ENCODE peak calls at places on chromosomes 7 and 10, in four cellular contexts. One of them, this sample, is unnamed.

GRCh38 chr7:157870644-157871290 is 534.0 kb downstream of the DNAJB6 start:
- DNase-seq in H9: no peak
- DNase-seq in mesendoderm: no peak
- DNase-seq in IMR-90: no peak
- DNase-seq in this sample: no peak

GRCh38 chr7:149237502-149237901 is 1.9 kb upstream of the ZNF212 start:
- DNase-seq in mesendoderm: no peak
- DNase-seq in H9: no peak
- DNase-seq in IMR-90: no peak
- DNase-seq in this sample: no peak

GRCh38 chr7:63096141-63096540 is 902.5 kb upstream of the ZNF722 start:
- DNase-seq in IMR-90: no peak
- DNase-seq in mesendoderm: no peak
- DNase-seq in H9: no peak
- DNase-seq in this sample: no peak

GRCh38 chr7:100921039-100921438 is 25.4 kb upstream of the ACHE start:
- DNase-seq in mesendoderm: no peak
- DNase-seq in H9: peak
- DNase-seq in IMR-90: no peak
- DNase-seq in this sample: no peak

GRCh38 chr10:30591249-30591670 is 38.3 kb downstream of the LYZL2 start:
- DNase-seq in IMR-90: peak
- DNase-seq in mesendoderm: peak
- DNase-seq in H9: peak
- DNase-seq in this sample: no peak

GRCh38 chr10:78718032-78718572 is 350.7 kb upstream of the ZMIZ1 start:
- DNase-seq in IMR-90: peak
- DNase-seq in H9: no peak
- DNase-seq in mesendoderm: no peak
- DNase-seq in this sample: no peak

GRCh38 chr10:31707578-31708411 is 220.8 kb downstream of the ARHGAP12 start:
- DNase-seq in H9: peak
- DNase-seq in IMR-90: peak
- DNase-seq in mesendoderm: peak
- DNase-seq in this sample: no peak

GRCh38 chr7:151137076-151137611 is 30.4 kb downstream of the GBX1 start:
- DNase-seq in IMR-90: no peak
- DNase-seq in mesendoderm: peak
- DNase-seq in H9: no peak
- DNase-seq in this sample: no peak

GRCh38 chr7:102966450-102966849 is 53.6 kb downstream of the LRRC17 start:
- DNase-seq in H9: no peak
- DNase-seq in IMR-90: no peak
- DNase-seq in mesendoderm: no peak
- DNase-seq in this sample: no peak

GRCh38 chr7:116641551-116642153 is 30.3 kb upstream of the MET start:
- DNase-seq in mesendoderm: no peak
- DNase-seq in H9: no peak
- DNase-seq in IMR-90: no peak
- DNase-seq in this sample: no peak

GRCh38 chr10:121594623-121595320 is 3.5 kb downstream of the FGFR2 start:
- DNase-seq in IMR-90: no peak
- DNase-seq in mesendoderm: no peak
- DNase-seq in H9: no peak
- DNase-seq in this sample: no peak

GRCh38 chr7:22627136-22627535 is 99.9 kb upstream of the IL6 start:
- DNase-seq in IMR-90: peak
- DNase-seq in H9: no peak
- DNase-seq in mesendoderm: no peak
- DNase-seq in this sample: no peak

GRCh38 chr10:132371641-132372081 is 25.3 kb upstream of the PWWP2B start:
- DNase-seq in mesendoderm: no peak
- DNase-seq in IMR-90: no peak
- DNase-seq in H9: no peak
- DNase-seq in this sample: no peak

GRCh38 chr7:38217672-38218071 is 39.6 kb downstream of the STARD3NL start:
- DNase-seq in mesendoderm: no peak
- DNase-seq in IMR-90: no peak
- DNase-seq in H9: no peak
- DNase-seq in this sample: no peak

GRCh38 chr10:34413214-34413613 is 401.9 kb downstream of the PARD3 start:
- DNase-seq in mesendoderm: peak
- DNase-seq in H9: no peak
- DNase-seq in IMR-90: no peak
- DNase-seq in this sample: no peak

GRCh38 chr10:98339790-98340189 is 71.8 kb upstream of the LOXL4 start:
- DNase-seq in H9: no peak
- DNase-seq in mesendoderm: no peak
- DNase-seq in IMR-90: no peak
- DNase-seq in this sample: no peak

GRCh38 chr7:8719102-8719501 is 285.7 kb downstream of the NXPH1 start:
- DNase-seq in mesendoderm: no peak
- DNase-seq in IMR-90: no peak
- DNase-seq in H9: no peak
- DNase-seq in this sample: no peak

GRCh38 chr7:54864718-54865117 is 105.7 kb upstream of the SEC61G start:
- DNase-seq in mesendoderm: no peak
- DNase-seq in IMR-90: peak
- DNase-seq in H9: no peak
- DNase-seq in this sample: no peak

GRCh38 chr10:11282661-11283060 is 265.0 kb downstream of the CELF2 start:
- DNase-seq in mesendoderm: no peak
- DNase-seq in H9: no peak
- DNase-seq in IMR-90: no peak
- DNase-seq in this sample: no peak

GRCh38 chr7:149126662-149127321 is 668 bp upstream of the ZNF425 start:
- DNase-seq in IMR-90: peak
- DNase-seq in mesendoderm: peak
- DNase-seq in H9: no peak
- DNase-seq in this sample: no peak

GRCh38 chr7:22200777-22201176 is 156.2 kb downstream of the RAPGEF5 start:
- DNase-seq in IMR-90: no peak
- DNase-seq in H9: no peak
- DNase-seq in mesendoderm: no peak
- DNase-seq in this sample: no peak

GRCh38 chr7:95246935-95247370 is 77.4 kb downstream of the PON1 start:
- DNase-seq in IMR-90: peak
- DNase-seq in mesendoderm: peak
- DNase-seq in H9: peak
- DNase-seq in this sample: peak

GRCh38 chr10:4013651-4014085 is 228.7 kb upstream of the KLF6 start:
- DNase-seq in mesendoderm: no peak
- DNase-seq in H9: no peak
- DNase-seq in IMR-90: no peak
- DNase-seq in this sample: no peak
- H2BK5ac ChIP-seq in mesendoderm: no peak
- H2BK5ac ChIP-seq in H9: no peak
- H2BK5ac ChIP-seq in IMR-90: no peak
- H2BK5ac ChIP-seq in this sample: no peak

GRCh38 chr7:122301858-122302745 is 2.4 kb downstream of the FEZF1 start:
- DNase-seq in mesendoderm: peak
- DNase-seq in H9: peak
- DNase-seq in IMR-90: no peak
- DNase-seq in this sample: peak

GRCh38 chr7:122304604-122304975 is at the start of gene FEZF1:
- DNase-seq in H9: peak
- DNase-seq in mesendoderm: peak
- DNase-seq in IMR-90: no peak
- DNase-seq in this sample: no peak

GRCh38 chr7:122303522-122303970 is 1.0 kb downstream of the FEZF1 start:
- DNase-seq in IMR-90: no peak
- DNase-seq in H9: no peak
- DNase-seq in mesendoderm: peak
- DNase-seq in this sample: no peak

GRCh38 chr7:122303971-122304603 is 463 bp downstream of the FEZF1 start:
- DNase-seq in IMR-90: no peak
- DNase-seq in mesendoderm: peak
- DNase-seq in H9: peak
- DNase-seq in this sample: peak

GRCh38 chr7:122302826-122303521 is 1.6 kb downstream of the FEZF1 start:
- DNase-seq in IMR-90: no peak
- DNase-seq in H9: no peak
- DNase-seq in mesendoderm: no peak
- DNase-seq in this sample: no peak
- H2BK5ac ChIP-seq in IMR-90: no peak
- H2BK5ac ChIP-seq in H9: no peak
- H2BK5ac ChIP-seq in mesendoderm: no peak
- H2BK5ac ChIP-seq in this sample: no peak

GRCh38 chr10:58438340-58438739 is 53.1 kb downstream of the TFAM start:
- DNase-seq in IMR-90: peak
- DNase-seq in mesendoderm: no peak
- DNase-seq in H9: no peak
- DNase-seq in this sample: no peak
- H2BK5ac ChIP-seq in IMR-90: peak
- H2BK5ac ChIP-seq in mesendoderm: no peak
- H2BK5ac ChIP-seq in H9: no peak
- H2BK5ac ChIP-seq in this sample: no peak

DNA sequence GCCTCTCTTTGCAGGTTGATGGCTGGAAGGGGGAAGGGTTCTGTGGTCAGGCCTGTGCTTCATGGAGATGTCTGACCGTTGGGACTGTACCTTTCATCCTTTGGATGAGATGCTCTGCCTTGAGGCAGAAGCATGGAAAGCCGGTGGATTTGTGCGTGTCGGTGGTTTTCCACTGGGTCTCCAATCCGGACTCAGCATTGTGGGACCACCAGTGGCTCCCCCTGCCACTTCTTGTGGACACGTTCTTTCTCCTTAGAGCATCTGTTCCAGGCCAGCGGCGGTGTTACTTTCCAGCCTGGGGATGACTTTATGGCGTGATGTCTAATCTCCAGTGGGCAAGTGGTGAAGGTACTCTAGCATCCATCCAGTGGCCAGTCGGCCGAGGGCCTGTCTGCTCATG is 178.4 kb downstream of the MGMT start:
- DNase-seq in IMR-90: no peak
- DNase-seq in mesendoderm: no peak
- DNase-seq in H9: no peak
- DNase-seq in this sample: no peak
- H2BK5ac ChIP-seq in IMR-90: no peak
- H2BK5ac ChIP-seq in mesendoderm: no peak
- H2BK5ac ChIP-seq in H9: no peak
- H2BK5ac ChIP-seq in this sample: no peak

DNA sequence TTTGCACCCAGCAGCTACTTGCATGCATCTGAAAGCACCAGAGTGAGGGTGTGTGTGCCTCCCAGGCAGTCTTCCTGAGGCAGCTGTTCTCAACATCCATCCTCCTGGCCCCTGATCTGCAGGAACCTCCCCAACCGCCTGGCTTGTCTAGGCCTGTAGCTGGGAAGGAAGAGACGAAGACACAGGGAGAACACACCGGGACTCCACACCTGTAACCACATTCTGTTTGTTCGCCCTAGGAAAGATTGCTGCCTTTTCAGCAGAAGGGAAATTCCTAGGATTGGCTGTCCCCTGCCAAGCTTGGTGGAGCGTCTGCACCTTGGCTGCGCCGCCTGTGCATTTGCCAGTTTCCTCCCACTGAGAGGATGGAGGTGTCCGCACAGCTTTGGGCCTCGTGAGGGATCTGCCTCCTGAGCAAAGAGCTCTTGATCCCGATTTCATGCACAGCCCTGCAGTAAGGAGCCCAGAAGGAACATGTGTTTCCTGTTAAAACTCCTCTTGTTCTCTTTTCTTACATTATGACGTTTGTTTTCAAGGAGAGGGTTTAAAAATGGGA is 154.6 kb downstream of the TPST1 start:
- DNase-seq in mesendoderm: no peak
- DNase-seq in H9: no peak
- DNase-seq in IMR-90: no peak
- DNase-seq in this sample: no peak
- H2BK5ac ChIP-seq in mesendoderm: no peak
- H2BK5ac ChIP-seq in H9: no peak
- H2BK5ac ChIP-seq in IMR-90: no peak
- H2BK5ac ChIP-seq in this sample: peak

GRCh38 chr10:102411341-102412255 is 7.0 kb downstream of the PSD start:
- DNase-seq in H9: no peak
- DNase-seq in mesendoderm: no peak
- DNase-seq in IMR-90: no peak
- DNase-seq in this sample: no peak

GRCh38 chr10:102412293-102412692 is 6.3 kb downstream of the PSD start:
- DNase-seq in mesendoderm: no peak
- DNase-seq in H9: no peak
- DNase-seq in IMR-90: no peak
- DNase-seq in this sample: no peak

GRCh38 chr10:102413053-102413705 is 5.4 kb downstream of the PSD start:
- DNase-seq in H9: peak
- DNase-seq in IMR-90: no peak
- DNase-seq in mesendoderm: peak
- DNase-seq in this sample: no peak

GRCh38 chr10:102414749-102415148 is 3.8 kb downstream of the PSD start:
- DNase-seq in H9: no peak
- DNase-seq in mesendoderm: no peak
- DNase-seq in IMR-90: no peak
- DNase-seq in this sample: no peak

DNA sequence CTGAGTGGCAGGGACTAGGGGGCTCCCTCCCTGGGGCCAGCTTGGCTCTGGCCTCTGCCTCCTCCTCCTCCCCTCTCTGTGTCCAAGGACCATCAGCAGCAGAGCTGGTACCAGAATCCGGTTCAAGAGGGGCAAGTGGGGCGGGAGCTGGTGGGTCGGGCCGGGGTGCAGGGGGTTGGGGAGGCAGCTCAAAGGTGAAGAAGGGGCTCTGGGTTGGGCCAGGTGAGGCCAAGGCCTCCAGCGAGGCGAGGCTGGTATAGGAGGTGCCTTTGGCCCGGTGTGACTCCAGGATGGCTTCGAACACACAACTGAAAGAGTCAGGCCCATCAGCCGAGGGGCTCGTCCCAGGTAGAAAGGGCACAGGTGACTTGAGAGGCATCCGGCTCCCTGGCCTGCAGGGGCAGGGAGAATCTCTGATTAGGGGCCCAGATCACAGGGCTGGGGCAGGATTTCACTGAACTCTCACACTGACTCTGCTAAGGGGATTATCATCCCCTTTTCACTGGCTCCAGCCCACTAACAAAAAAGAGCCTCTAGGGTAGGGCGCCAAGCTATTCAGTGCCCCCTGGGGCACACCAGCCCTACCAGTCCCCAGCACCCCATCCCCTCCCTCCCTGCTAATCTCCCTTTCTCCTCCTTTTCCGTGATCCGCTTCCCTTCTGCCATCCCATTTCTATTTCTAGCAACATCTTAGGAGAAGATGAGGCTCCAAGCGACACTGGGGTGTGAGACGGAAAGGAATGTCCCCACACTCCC is 4.6 kb downstream of the PSD start:
- DNase-seq in mesendoderm: no peak
- DNase-seq in H9: no peak
- DNase-seq in IMR-90: no peak
- DNase-seq in this sample: no peak
- H2BK5ac ChIP-seq in mesendoderm: no peak
- H2BK5ac ChIP-seq in H9: no peak
- H2BK5ac ChIP-seq in IMR-90: no peak
- H2BK5ac ChIP-seq in this sample: no peak

DNA sequence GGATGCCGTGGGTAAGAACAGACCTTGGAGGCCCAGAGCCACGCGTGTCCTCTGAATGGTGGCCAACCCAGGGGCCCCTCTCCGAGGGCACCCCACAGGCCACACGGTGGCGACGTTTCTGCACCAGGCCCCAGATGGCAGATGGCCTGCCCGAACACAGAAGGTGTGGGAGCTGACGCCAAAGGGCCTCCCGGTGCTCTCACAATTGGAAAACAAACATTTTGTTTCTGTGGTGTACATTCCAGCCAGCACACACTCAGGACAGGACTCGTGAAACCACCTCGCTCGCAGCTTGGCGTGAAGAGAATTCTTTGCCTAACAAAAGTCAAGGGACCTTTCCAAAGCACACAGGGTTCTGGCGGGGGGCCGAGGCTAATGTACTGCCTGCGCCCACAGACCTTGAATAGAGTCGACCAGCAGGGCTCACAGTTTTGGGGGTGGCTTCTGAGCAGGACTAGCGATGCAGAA is 112.1 kb downstream of the FAM53B start:
- DNase-seq in IMR-90: no peak
- DNase-seq in mesendoderm: peak
- DNase-seq in H9: peak
- DNase-seq in this sample: no peak
- H2BK5ac ChIP-seq in IMR-90: no peak
- H2BK5ac ChIP-seq in mesendoderm: no peak
- H2BK5ac ChIP-seq in H9: no peak
- H2BK5ac ChIP-seq in this sample: no peak